ENCODE peak calls at places on chromosome X, in five cellular contexts. H is left cardiac atrium, J is H9, K is T-helper 2 cell, Q is NCI-H748 treated with DMSO at 0.1 percent for 48 hours. B is an unnamed sample.

GRCh38 chrX:9786839-9787635 is 808 bp downstream of the SHROOM2 start:
- DNase-seq in J (no peak), H (no peak), Q (no peak), K (no peak), B (no peak)

GRCh38 chrX:40008841-40009461 is 88.8 kb downstream of the BCOR start:
- DNase-seq in Q (no peak), K (peak), J (peak), H (peak), B (no peak)

GRCh38 chrX:117972681-117973080 is 143.9 kb downstream of the KLHL13 start:
- DNase-seq in Q (peak), J (peak), H (no peak), K (no peak), B (no peak)

GRCh38 chrX:154712781-154713391 is 38.0 kb downstream of the GAB3 start:
- DNase-seq in Q (no peak), J (no peak), H (no peak), K (peak), B (no peak)

GRCh38 chrX:16953606-16954211 is 7.3 kb downstream of the REPS2 start:
- DNase-seq in J (no peak), K (no peak), H (no peak), Q (no peak), B (no peak)

GRCh38 chrX:23052324-23052723 is 52.6 kb downstream of the DDX53 start:
- DNase-seq in Q (no peak), H (no peak), K (no peak), J (no peak), B (no peak)

GRCh38 chrX:7170903-7171302 is 22.9 kb upstream of the PUDP start:
- DNase-seq in H (no peak), J (peak), Q (no peak), K (peak), B (no peak)

GRCh38 chrX:110432831-110433230 is 74.2 kb downstream of the RTL9 start:
- DNase-seq in H (no peak), J (no peak), Q (no peak), K (no peak), B (no peak)

GRCh38 chrX:149641432-149641831 is 9.8 kb upstream of the TMEM185A start:
- DNase-seq in Q (no peak), J (no peak), H (no peak), K (no peak), B (no peak)

GRCh38 chrX:14125451-14125850 is 95.8 kb upstream of the GEMIN8 start:
- DNase-seq in H (no peak), K (no peak), Q (no peak), J (no peak), B (no peak)

GRCh38 chrX:132708529-132708928 is 219.7 kb upstream of the MBNL3 start:
- DNase-seq in K (no peak), J (no peak), H (no peak), Q (no peak), B (no peak)

GRCh38 chrX:68121835-68122234 is 311.5 kb downstream of the OPHN1 start:
- DNase-seq in Q (no peak), J (no peak), H (no peak), K (no peak), B (no peak)

GRCh38 chrX:46750829-46751228 is 8.1 kb downstream of the SLC9A7 start:
- DNase-seq in K (no peak), Q (no peak), J (no peak), H (no peak), B (no peak)

B was measured in COR-L47.